ENCODE peak calls at places on chromosomes 7 and 10, in eight cellular contexts. A is K562, E is Calu3, C is left lung, G is WERI-Rb-1, M is ecto neural progenitor cell, U is memory B cell, Z is amygdala. F is an unnamed sample.

GRCh38 chr7:31805209-31805818 is 118.3 kb downstream of the PPP1R17 start:
- DNase-seq in A (no peak), U (no peak), E (no peak), M (no peak), G (no peak), Z (no peak), C (no peak), F (no peak)

GRCh38 chr10:71052261-71052660 is 160.1 kb upstream of the UNC5B start:
- DNase-seq in E (no peak), C (no peak), Z (no peak), A (no peak), G (no peak), M (no peak), U (no peak), F (no peak)

GRCh38 chr10:60283397-60283796 is 106.3 kb downstream of the ANK3 start:
- DNase-seq in E (no peak), M (no peak), U (no peak), A (no peak), Z (no peak), G (no peak), C (no peak), F (no peak)

GRCh38 chr7:155510975-155511595 is 35.3 kb downstream of the CNPY1 start:
- DNase-seq in G (no peak), A (no peak), C (no peak), E (no peak), Z (no peak), U (no peak), M (no peak), F (no peak)

GRCh38 chr10:69501657-69502056 is 50.4 kb downstream of the TSPAN15 start:
- DNase-seq in U (no peak), M (peak; percentile 16), A (no peak), Z (no peak), G (no peak), C (no peak), E (no peak), F (no peak)

GRCh38 chr7:143279186-143280098 is 5.3 kb upstream of the TMEM139 start:
- DNase-seq in E (peak; percentile 48), U (no peak), Z (no peak), C (no peak), A (no peak), G (no peak), M (no peak), F (no peak)

GRCh38 chr7:4113976-4114375 is 568.1 kb upstream of the FOXK1 start:
- DNase-seq in M (no peak), A (no peak), C (no peak), E (no peak), G (no peak), Z (no peak), U (no peak), F (no peak)

GRCh38 chr7:35418716-35419425 is 165.0 kb upstream of the TBX20 start:
- DNase-seq in G (peak; percentile 21), E (no peak), M (peak; percentile 56), Z (no peak), U (no peak), C (peak; percentile 61), A (no peak), F (no peak)

GRCh38 chr7:21542891-21543527 is at the start of gene DNAH11:
- DNase-seq in C (peak; percentile 89), M (peak; percentile 79), U (no peak), A (peak; percentile 45), Z (no peak), E (peak; percentile 71), G (peak; percentile 30), F (peak; percentile 67)

GRCh38 chr7:134940711-134941110 is 45.6 kb upstream of the AGBL3 start:
- DNase-seq in U (no peak), Z (no peak), C (no peak), E (no peak), G (no peak), M (no peak), A (no peak), F (no peak)

GRCh38 chr7:5613607-5614006 is 167.9 kb downstream of the RNF216 start:
- DNase-seq in A (no peak), Z (no peak), E (no peak), M (no peak), U (no peak), G (no peak), C (no peak), F (no peak)

GRCh38 chr10:3805227-3805790 is 20.3 kb upstream of the KLF6 start:
- DNase-seq in G (no peak), M (no peak), E (no peak), C (no peak), Z (no peak), U (no peak), A (peak; percentile 40), F (no peak)

GRCh38 chr7:41465571-41465970 is 237.3 kb downstream of the INHBA start:
- DNase-seq in U (no peak), C (no peak), M (no peak), Z (no peak), A (no peak), E (no peak), G (no peak), F (no peak)

GRCh38 chr7:284762-285722 is 4.9 kb upstream of the FOXL3 start:
- DNase-seq in G (peak; percentile 6), M (no peak), U (no peak), Z (no peak), E (peak; percentile 34), C (no peak), A (no peak), F (peak; percentile 29)

GRCh38 chr7:116576350-116577319 is 51.8 kb downstream of the CAV1 start:
- DNase-seq in A (no peak), Z (no peak), G (no peak), C (no peak), E (peak; percentile 52), U (no peak), M (no peak), F (no peak)

GRCh38 chr7:157041514-157042277 is 31.2 kb upstream of the MNX1 start:
- DNase-seq in G (no peak), E (no peak), C (no peak), Z (no peak), U (no peak), A (peak; percentile 38), M (no peak), F (no peak)

GRCh38 chr7:935321-936130 is 19.0 kb downstream of the ADAP1 start:
- DNase-seq in Z (no peak), E (no peak), A (no peak), C (peak; percentile 65), M (no peak), G (no peak), U (no peak), F (peak; percentile 34)

GRCh38 chr7:8214162-8214897 is 47.6 kb downstream of the ICA1 start:
- DNase-seq in G (no peak), C (no peak), E (no peak), U (no peak), Z (no peak), A (no peak), M (no peak), F (no peak)

GRCh38 chr7:77903597-77903996 is 105.0 kb downstream of the PHTF2 start:
- DNase-seq in M (no peak), G (no peak), C (no peak), A (peak; percentile 62), E (no peak), U (no peak), Z (no peak), F (no peak)

GRCh38 chr7:20019757-20020432 is 197.3 kb downstream of the MACC1 start:
- DNase-seq in A (no peak), U (no peak), M (no peak), E (no peak), C (no peak), Z (no peak), G (no peak), F (no peak)

GRCh38 chr7:18541871-18542212 is 46.3 kb downstream of the HDAC9 start:
- DNase-seq in E (no peak), C (no peak), G (no peak), U (no peak), A (no peak), Z (no peak), M (no peak), F (no peak)

GRCh38 chr7:135143874-135144668 is 3.8 kb upstream of the TMEM140 start:
- DNase-seq in E (no peak), G (no peak), M (no peak), Z (no peak), A (no peak), C (no peak), U (no peak), F (no peak)

GRCh38 chr7:73423519-73424485 is 9.8 kb upstream of the FZD9 start:
- DNase-seq in U (no peak), M (no peak), C (no peak), A (no peak), G (no peak), E (no peak), Z (peak; percentile 11), F (no peak)

GRCh38 chr7:149862156-149862555 is 11.6 kb upstream of the ATP6V0E2 start:
- DNase-seq in C (no peak), M (no peak), E (no peak), Z (no peak), A (no peak), G (no peak), U (no peak), F (no peak)

GRCh38 chr7:21544303-21544656 is 1.4 kb downstream of the DNAH11 start:
- DNase-seq in Z (no peak), C (no peak), U (no peak), A (no peak), G (no peak), E (no peak), M (no peak), F (no peak)

F was measured in lower lobe of right lung.